ENCODE peak calls at places on chromosome 10, in nine cellular contexts. O is keratinocyte; E is activated CD8-positive, alpha-beta memory T cell treated with anti-CD3 and anti-CD28 coated beads for 24 hours; I is head of caudate nucleus; C is NCI-H1105; W is body of pancreas; F is stromal cell of bone marrow; Z is HTR-8/SVneo; Y is HT-29. G is an unnamed sample.

GRCh38 chr10:102422586-102423129 is 2.0 kb downstream of the FBXL15 start:
- DNase-seq in O (no peak), E (peak), I (peak), C (peak), W (peak), F (peak), Z (no peak), Y (peak), G (no peak)

GRCh38 chr10:13759167-13759566 is 172.4 kb downstream of the PRPF18 start:
- DNase-seq in O (no peak), E (peak), I (no peak), C (no peak), W (peak), F (no peak), Z (no peak), Y (no peak), G (peak)

GRCh38 chr10:98425511-98426352 is 10.8 kb upstream of the PYROXD2 start:
- DNase-seq in O (no peak), E (peak), I (peak), C (no peak), W (peak), F (no peak), Z (peak), Y (peak), G (no peak)

GRCh38 chr10:99612167-99612831 is 7.9 kb downstream of the SLC25A28 start:
- DNase-seq in O (peak), E (no peak), I (no peak), C (no peak), W (peak), F (peak), Z (peak), Y (peak), G (no peak)

GRCh38 chr10:14439451-14440259 is 108.9 kb upstream of the FRMD4A start:
- DNase-seq in O (no peak), E (no peak), I (no peak), C (no peak), W (no peak), F (peak), Z (no peak), Y (no peak), G (no peak)

GRCh38 chr10:121541450-121541849 is 56.8 kb downstream of the FGFR2 start:
- DNase-seq in O (no peak), E (no peak), I (no peak), C (no peak), W (no peak), F (no peak), Z (no peak), Y (no peak), G (no peak)

GRCh38 chr10:102451105-102451969 is at the start of gene C10orf95:
- DNase-seq in O (no peak), E (peak), I (no peak), C (no peak), W (peak), F (no peak), Z (no peak), Y (peak), G (no peak)

GRCh38 chr10:4453950-4454349 is 372.1 kb upstream of the AKR1E2 start:
- DNase-seq in O (no peak), E (no peak), I (no peak), C (no peak), W (no peak), F (no peak), Z (no peak), Y (no peak), G (no peak)

GRCh38 chr10:103816431-103816830 is 38.9 kb downstream of the SH3PXD2A start:
- DNase-seq in O (no peak), E (no peak), I (no peak), C (no peak), W (no peak), F (no peak), Z (no peak), Y (no peak), G (no peak)

GRCh38 chr10:42488416-42488815 is 150.0 kb downstream of the ZNF33B start:
- DNase-seq in O (no peak), E (no peak), I (no peak), C (no peak), W (no peak), F (peak), Z (peak), Y (no peak), G (no peak)

GRCh38 chr10:52818019-52818418 is 45.4 kb upstream of the MBL2 start:
- DNase-seq in O (peak), E (no peak), I (no peak), C (no peak), W (no peak), F (peak), Z (peak), Y (peak), G (peak)

GRCh38 chr10:90407116-90407515 is 450.7 kb downstream of the HTR7 start:
- DNase-seq in O (peak), E (no peak), I (no peak), C (no peak), W (no peak), F (no peak), Z (no peak), Y (peak), G (no peak)